ENCODE peak calls at places on chromosome 17, in five cellular contexts. E, I, H, L and A are unnamed samples. For H3K36me3, the result is how much of the 10 kb centered on the place peaks cover.

GRCh38 chr17:75557075-75557851 is 30.3 kb upstream of the MYO15B start:
- DNase-seq in E (peak), I (peak), H (no peak), L (no peak), A (peak)

GRCh38 chr17:18862011-18862410 is 4.1 kb downstream of the PRPSAP2 start:
- DNase-seq in E (no peak), I (no peak), H (no peak), L (no peak), A (no peak)

GRCh38 chr17:76239538-76240274 is 587 bp downstream of the RNF157 start:
- DNase-seq in E (no peak), I (no peak), H (no peak), L (no peak), A (no peak)

GRCh38 chr17:19486351-19487008 is 47.2 kb upstream of the SLC47A1 start:
- DNase-seq in E (no peak), I (no peak), H (no peak), L (no peak), A (no peak)

GRCh38 chr17:57986841-57987581 is 1.0 kb downstream of the VEZF1 start:
- DNase-seq in E (peak), I (peak), H (peak), L (peak), A (peak)

GRCh38 chr17:73637866-73638265 is 6.4 kb downstream of the SDK2 start:
- DNase-seq in E (no peak), I (no peak), H (no peak), L (no peak), A (no peak)

GRCh38 chr17:850828-851759 is 68.9 kb downstream of the MRM3 start:
- DNase-seq in E (no peak), I (no peak), H (no peak), L (peak), A (no peak)

GRCh38 chr17:66542183-66542966 is 240.0 kb downstream of the PRKCA start:
- DNase-seq in E (peak), I (no peak), H (peak), L (no peak), A (no peak)

GRCh38 chr17:57243171-57243622 is 13.1 kb upstream of the MSI2 start:
- DNase-seq in E (peak), I (peak), H (peak), L (peak), A (peak)

GRCh38 chr17:68777243-68777855 is 176.2 kb upstream of the FAM20A start:
- DNase-seq in E (peak), I (peak), H (peak), L (peak), A (peak)

GRCh38 chr17:22217135-22217534 is 524.8 kb downstream of the KCNJ18 start:
- DNase-seq in E (no peak), I (no peak), H (no peak), L (no peak), A (no peak)

GRCh38 chr17:15255713-15256454 is 9.2 kb downstream of the PMP22 start:
- DNase-seq in E (peak), I (peak), H (no peak), L (no peak), A (peak)

GRCh38 chr17:79947351-79948031 is 88.2 kb downstream of the TBC1D16 start:
- DNase-seq in E (peak), I (peak), H (no peak), L (peak), A (peak)

GRCh38 chr17:49874911-49875310 is 27.0 kb upstream of the TAC4 start:
- DNase-seq in E (no peak), I (no peak), H (no peak), L (no peak), A (no peak)

GRCh38 chr17:73069164-73069774 is 23.2 kb downstream of the SLC39A11 start:
- DNase-seq in E (peak), I (no peak), H (no peak), L (no peak), A (no peak)

GRCh38 chr17:78197147-78197830 is 10.1 kb downstream of the AFMID start:
- DNase-seq in E (no peak), I (no peak), H (no peak), L (peak), A (no peak)

GRCh38 chr17:69912819-69913218 is 162.2 kb upstream of the KCNJ16 start:
- DNase-seq in E (no peak), I (no peak), H (no peak), L (no peak), A (no peak)

GRCh38 chr17:48047741-48048320 is 328 bp upstream of the NFE2L1 start:
- DNase-seq in E (peak), I (peak), H (peak), L (peak), A (peak)

GRCh38 chr17:82865274-82865673 is 25.5 kb upstream of the ZNF750 start:
- DNase-seq in E (no peak), I (no peak), H (no peak), L (no peak), A (no peak)

GRCh38 chr17:56532926-56533325 is 60.6 kb upstream of the NOG start:
- DNase-seq in E (no peak), I (no peak), H (no peak), L (no peak), A (no peak)

GRCh38 chr17:16381496-16381820 is 567 bp downstream of the UBB start:
- DNase-seq in E (peak), I (no peak), H (no peak), L (no peak), A (no peak)

GRCh38 chr17:50691550-50692447 is 15.9 kb downstream of the ANKRD40 start:
- DNase-seq in E (peak), I (no peak), H (no peak), L (no peak), A (peak)

GRCh38 chr17:68461122-68461539 is 3.8 kb upstream of the WIPI1 start:
- DNase-seq in E (no peak), I (no peak), H (no peak), L (no peak), A (no peak)

GRCh38 chr17:41651625-41652460 is 27.5 kb upstream of the KRT17 start:
- DNase-seq in E (no peak), I (peak), H (no peak), L (no peak), A (peak)

GRCh38 chr17:74431568-74432483 is at the start of gene GPRC5C:
- DNase-seq in E (peak), I (peak), H (peak), L (peak), A (peak)

GRCh38 chr17:72297326-72298115 is 176.7 kb downstream of the SOX9 start:
- DNase-seq in E (peak), I (no peak), H (peak), L (peak), A (no peak)

GRCh38 chr17:48002208-48002919 is 31.5 kb downstream of the CDK5RAP3 start:
- DNase-seq in E (peak), I (no peak), H (peak), L (no peak), A (no peak)

GRCh38 chr17:29084476-29085148 is 41.7 kb downstream of the PIPOX start:
- DNase-seq in E (peak), I (no peak), H (peak), L (no peak), A (peak)

GRCh38 chr17:66675991-66676371 is 158.9 kb upstream of the CACNG5 start:
- DNase-seq in E (peak), I (no peak), H (no peak), L (no peak), A (peak)

GRCh38 chr17:82874011-82874835 is 34.4 kb upstream of the ZNF750 start:
- DNase-seq in E (no peak), I (no peak), H (no peak), L (no peak), A (peak)

GRCh38 chr17:50056217-50056960 is 479 bp downstream of the ITGA3 start:
- DNase-seq in E (peak), I (peak), H (peak), L (peak), A (peak)

GRCh38 chr17:58278661-58279015 is 2.1 kb downstream of the MPO start:
- DNase-seq in E (no peak), I (no peak), H (no peak), L (peak), A (peak)

GRCh38 chr17:7380321-7380720 is 568 bp upstream of the TNK1 start:
- DNase-seq in E (peak), I (peak), H (no peak), L (peak), A (peak)

DNA sequence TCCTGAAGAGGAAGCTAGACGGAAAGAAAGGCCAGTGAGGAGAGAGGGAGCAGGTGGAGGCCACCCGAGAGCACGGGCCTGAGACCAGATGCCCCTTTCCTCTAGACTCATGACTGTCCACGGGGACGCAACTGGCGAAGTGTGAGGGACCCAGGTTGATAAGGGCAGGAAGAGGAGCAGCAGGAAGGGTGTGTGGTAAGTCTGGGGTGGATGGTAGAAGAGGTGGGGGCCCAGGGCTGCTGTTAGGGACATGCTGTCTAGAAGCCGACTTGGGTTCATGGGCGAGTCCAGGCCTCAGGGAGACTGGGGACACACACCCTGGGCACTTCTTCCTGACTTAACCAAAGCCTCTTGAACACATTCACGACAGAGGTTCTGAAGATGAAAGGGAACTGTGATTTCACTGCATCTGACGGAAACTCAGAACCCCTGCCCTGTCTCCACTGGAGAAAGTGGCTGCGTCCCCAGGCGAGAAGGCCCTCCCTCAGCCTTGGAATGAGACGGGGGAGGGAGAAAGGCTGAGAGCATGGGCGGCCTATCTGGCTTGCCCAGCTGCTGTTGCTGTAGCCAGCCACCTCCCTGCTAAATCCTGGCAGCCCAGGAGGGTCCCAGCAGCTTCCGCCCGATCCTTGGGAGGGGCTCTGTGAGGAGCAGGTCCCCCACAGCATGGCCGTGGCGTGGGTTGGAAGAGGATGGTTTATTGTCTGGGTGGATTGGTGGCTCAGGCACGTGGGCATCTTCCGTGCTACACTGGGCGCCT is 6.0 kb downstream of the HIC1 start:
- DNase-seq in E (peak), I (peak), H (no peak), L (no peak), A (no peak)
- H3K36me3 ChIP-seq in E (under half), I (under half), H (under half), L (half or more), A (under half)

GRCh38 chr17:31631759-31632158 is 227.3 kb downstream of the COPRS start:
- DNase-seq in E (no peak), I (no peak), H (no peak), L (no peak), A (no peak)
- H3K36me3 ChIP-seq in E (under half), I (under half), H (under half), L (under half), A (under half)

DNA sequence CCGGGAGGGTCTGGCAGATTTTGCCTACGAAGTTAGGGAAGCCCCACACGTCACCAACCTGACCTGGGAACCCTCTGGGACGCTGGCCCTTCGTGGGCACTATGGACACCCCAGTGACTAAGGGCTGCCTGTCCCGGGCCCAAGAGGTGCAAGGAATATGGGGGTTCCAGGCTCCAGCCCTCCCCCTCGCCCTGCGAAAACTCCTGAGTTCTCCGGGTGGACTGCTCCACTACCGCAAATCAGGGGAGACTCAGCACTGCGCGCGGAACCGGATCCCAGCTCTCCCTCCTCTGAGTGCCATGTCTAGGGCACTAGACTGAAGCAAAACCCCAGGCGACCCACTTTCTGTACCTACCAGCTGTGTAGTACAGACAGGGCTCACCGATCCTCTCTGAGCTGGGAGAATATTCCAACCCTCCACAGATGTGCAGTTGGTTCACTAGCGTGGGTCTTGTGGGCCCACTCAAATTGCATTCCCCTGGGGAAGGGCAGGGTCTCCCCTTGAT is at the start of gene ARL5C:
- DNase-seq in E (no peak), I (no peak), H (no peak), L (no peak), A (no peak)
- H3K36me3 ChIP-seq in E (under half), I (under half), H (under half), L (under half), A (under half)

DNA sequence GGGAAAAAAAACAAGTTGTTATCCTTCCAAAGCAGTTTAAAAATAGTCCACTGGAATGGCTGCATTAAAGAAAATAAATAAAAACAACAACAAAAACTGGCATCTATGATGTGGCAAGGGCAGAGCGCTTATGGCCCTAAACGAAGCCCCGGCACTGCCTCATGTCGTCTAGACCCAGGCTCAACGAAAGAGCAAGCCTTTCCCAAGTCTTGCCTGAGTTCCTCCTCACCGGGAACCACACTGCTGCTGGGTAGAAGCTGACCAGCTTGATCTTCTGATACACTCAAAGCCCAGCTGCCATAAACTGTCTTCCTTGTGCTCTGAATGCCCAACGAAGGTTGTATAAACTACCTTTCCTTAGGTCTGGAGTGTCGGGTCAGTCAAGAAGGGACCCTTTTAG is 37.0 kb downstream of the NDEL1 start:
- DNase-seq in E (no peak), I (no peak), H (no peak), L (no peak), A (no peak)
- H3K36me3 ChIP-seq in E (under half), I (under half), H (half or more), L (half or more), A (under half)

GRCh38 chr17:35371934-35372333 is 1.5 kb downstream of the SLFN11 start:
- DNase-seq in E (no peak), I (no peak), H (no peak), L (no peak), A (no peak)
- H3K36me3 ChIP-seq in E (under half), I (under half), H (under half), L (under half), A (under half)

DNA sequence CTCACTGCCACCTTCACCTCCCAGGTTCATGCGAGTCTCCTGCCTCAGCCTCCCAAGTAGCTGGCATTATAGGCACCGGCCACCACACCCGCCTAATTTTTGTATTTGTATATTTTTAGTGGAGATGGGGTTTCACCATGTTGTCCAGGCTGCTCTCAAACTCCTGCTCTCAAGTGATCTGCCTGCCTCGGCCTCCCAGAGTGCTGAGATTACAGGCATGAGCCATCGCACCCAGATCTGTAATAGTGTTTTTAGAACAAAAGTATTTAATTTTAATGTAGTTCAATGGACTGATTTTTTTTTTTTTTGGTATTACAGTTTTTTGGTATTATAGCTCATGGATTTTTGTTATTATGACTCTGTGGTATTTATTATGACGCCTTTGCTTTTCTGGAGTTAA is 27.1 kb downstream of the BAIAP2 start:
- DNase-seq in E (no peak), I (no peak), H (no peak), L (no peak), A (no peak)
- H3K36me3 ChIP-seq in E (under half), I (under half), H (under half), L (under half), A (under half)

GRCh38 chr17:8944083-8944482 is 21.4 kb downstream of the PIK3R5 start:
- DNase-seq in E (no peak), I (no peak), H (no peak), L (no peak), A (no peak)
- H3K36me3 ChIP-seq in E (under half), I (under half), H (under half), L (under half), A (under half)

DNA sequence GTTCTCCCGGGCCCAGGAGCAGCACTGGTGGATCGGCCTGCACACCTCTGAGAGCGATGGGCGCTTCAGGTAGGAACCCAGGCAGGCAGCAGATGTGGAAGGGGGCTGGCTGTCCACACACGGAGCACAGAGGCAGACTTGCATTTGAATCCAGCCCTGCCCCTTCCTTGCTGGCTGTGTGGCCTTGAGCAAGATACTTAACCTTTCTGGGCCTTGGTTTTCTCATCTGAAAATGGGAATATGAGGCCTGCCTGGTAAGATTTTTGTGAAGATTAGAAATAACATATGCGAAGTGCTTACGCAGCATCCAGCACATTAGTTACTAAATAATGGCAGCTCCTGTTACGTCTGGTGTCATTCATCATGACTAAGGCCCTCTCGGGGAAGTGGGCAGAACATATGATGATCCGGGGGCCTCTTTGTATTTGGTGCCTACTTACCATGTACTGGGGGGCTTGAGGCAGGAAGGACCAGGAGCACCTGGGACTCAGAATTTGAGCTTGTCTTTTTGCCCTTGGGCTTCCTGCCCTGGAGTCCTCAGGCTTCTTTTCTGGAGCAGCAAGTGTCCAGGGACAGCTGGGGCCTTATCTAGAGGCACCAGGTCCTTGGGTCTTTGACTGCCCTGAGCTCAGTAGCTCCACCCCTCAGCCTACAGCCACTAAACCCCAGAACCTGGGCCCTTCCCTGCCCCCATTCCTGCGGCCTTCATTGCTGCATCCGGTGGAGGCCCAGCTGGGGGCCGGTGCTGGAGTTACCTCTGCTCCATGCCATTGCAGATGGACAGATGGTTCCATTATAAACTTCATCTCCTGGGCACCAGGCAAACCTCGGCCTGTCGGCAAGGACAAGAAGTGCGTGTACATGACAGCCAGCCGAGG is 53.8 kb downstream of the MRC2 start:
- DNase-seq in E (no peak), I (no peak), H (no peak), L (no peak), A (no peak)
- H3K36me3 ChIP-seq in E (under half), I (under half), H (under half), L (under half), A (under half)

GRCh38 chr17:3956558-3956957 is 7.7 kb downstream of the ATP2A3 start:
- DNase-seq in E (no peak), I (no peak), H (no peak), L (no peak), A (no peak)
- H3K36me3 ChIP-seq in E (under half), I (under half), H (under half), L (under half), A (under half)